ENCODE peak calls at places on chromosome 5, in five cellular contexts. L is stimulated activated CD8-positive, alpha-beta memory T cell treated with anti-CD3 and anti-CD28 coated beads, Interleukin-12 subunit alpha, Interleukin-12 subunit beta, amount 100 ng/mL, for 1 hour; E is NCI-H774; V is WTC11; C is mucosa of gallbladder. I is an unnamed sample.

GRCh38 chr5:139859013-139859412 is 63.4 kb downstream of the PSD2 start:
- DNase-seq in L (no peak), E (no peak), V (no peak), C (no peak), I (no peak)

GRCh38 chr5:172178301-172179031 is 9.6 kb downstream of the STK10 start:
- DNase-seq in L (no peak), E (no peak), V (no peak), C (peak; percentile 62), I (no peak)

GRCh38 chr5:114055318-114055788 is 306.5 kb upstream of the KCNN2 start:
- DNase-seq in L (no peak), E (peak; percentile 29), V (peak; percentile 76), C (peak; percentile 12), I (no peak)

GRCh38 chr5:91128604-91129003 is 254.5 kb downstream of the ARRDC3 start:
- DNase-seq in L (no peak), E (no peak), V (no peak), C (no peak), I (no peak)

GRCh38 chr5:181217805-181218065 is 5.3 kb upstream of the TRIM41 start:
- DNase-seq in L (no peak), E (no peak), V (no peak), C (no peak), I (no peak)

GRCh38 chr5:13659391-13659790 is 285.1 kb downstream of the DNAH5 start:
- DNase-seq in L (no peak), E (no peak), V (no peak), C (no peak), I (no peak)

GRCh38 chr5:19044931-19045695 is 942.9 kb downstream of the CDH18 start:
- DNase-seq in L (no peak), E (no peak), V (no peak), C (no peak), I (no peak)

GRCh38 chr5:142801495-142801871 is 31.3 kb downstream of the ARHGAP26 start:
- DNase-seq in L (no peak), E (no peak), V (no peak), C (no peak), I (no peak)

GRCh38 chr5:175422058-175422457 is 21.9 kb downstream of the DRD1 start:
- DNase-seq in L (no peak), E (no peak), V (no peak), C (no peak), I (no peak)

GRCh38 chr5:151034422-151035379 is 14.3 kb downstream of the GPX3 start:
- DNase-seq in L (no peak), E (no peak), V (no peak), C (no peak), I (no peak)

GRCh38 chr5:132495672-132496630 is 5.4 kb upstream of the IRF1 start:
- DNase-seq in L (peak; percentile 70), E (peak; percentile 95), V (peak; percentile 90), C (peak; percentile 93), I (peak; percentile 87)

GRCh38 chr5:28403846-28404245 is 1365.5 kb upstream of the CDH9 start:
- DNase-seq in L (no peak), E (no peak), V (no peak), C (no peak), I (no peak)

GRCh38 chr5:169122951-169123350 is 178.0 kb downstream of the SLIT3 start:
- DNase-seq in L (no peak), E (no peak), V (no peak), C (no peak), I (no peak)

GRCh38 chr5:126863402-126863801 is 86.5 kb downstream of the LMNB1 start:
- DNase-seq in L (no peak), E (no peak), V (no peak), C (no peak), I (no peak)

GRCh38 chr5:88829053-88829452 is 53.9 kb downstream of the MEF2C start:
- DNase-seq in L (no peak), E (no peak), V (no peak), C (no peak), I (no peak)

GRCh38 chr5:111251941-111252340 is 27.8 kb downstream of the CAMK4 start:
- DNase-seq in L (no peak), E (no peak), V (no peak), C (no peak), I (no peak)

GRCh38 chr5:11384441-11385250 is 519.6 kb downstream of the CTNND2 start:
- DNase-seq in L (no peak), E (no peak), V (peak; percentile 33), C (no peak), I (no peak)

GRCh38 chr5:144191998-144192397 is 21.3 kb downstream of the KCTD16 start:
- DNase-seq in L (no peak), E (peak; percentile 17), V (no peak), C (peak; percentile 17), I (no peak)

GRCh38 chr5:154211611-154212390 is 21.3 kb downstream of the GALNT10 start:
- DNase-seq in L (no peak), E (no peak), V (no peak), C (no peak), I (no peak)

GRCh38 chr5:151047814-151048425 is 27.5 kb downstream of the GPX3 start:
- DNase-seq in L (no peak), E (no peak), V (peak; percentile 56), C (no peak), I (no peak)

GRCh38 chr5:74641014-74641777 is 668 bp upstream of the ENC1 start:
- DNase-seq in L (no peak), E (peak; percentile 69), V (peak; percentile 71), C (peak; percentile 92), I (no peak)

GRCh38 chr5:32147236-32147635 is 26.9 kb downstream of the GOLPH3 start:
- DNase-seq in L (no peak), E (no peak), V (no peak), C (no peak), I (no peak)

GRCh38 chr5:18068851-18069250 is 434.6 kb downstream of the TAF11L14 start:
- DNase-seq in L (no peak), E (no peak), V (no peak), C (no peak), I (no peak)

GRCh38 chr5:153352685-153353219 is 137.7 kb upstream of the GRIA1 start:
- DNase-seq in L (no peak), E (peak; percentile 19), V (no peak), C (no peak), I (no peak)

GRCh38 chr5:96702503-96703383 is 40.6 kb downstream of the CAST start:
- DNase-seq in L (peak; percentile 61), E (peak; percentile 73), V (peak; percentile 71), C (peak; percentile 93), I (peak; percentile 85)